ENCODE peak calls at places on chromosomes 1 and 21, in five cellular contexts. D, G, A, T and Q are unnamed samples.

GRCh38 chr21:44817506-44817880 is 369 bp downstream of the SUMO3 start:
- DNase-seq in A (peak), D (peak), G (peak), T (peak), Q (peak)

GRCh38 chr1:61116421-61116820 is 34.1 kb downstream of the NFIA start:
- DNase-seq in A (no peak), D (no peak), T (no peak), G (no peak), Q (no peak)

GRCh38 chr1:243719476-243719875 is 130.6 kb downstream of the AKT3 start:
- DNase-seq in A (no peak), T (no peak), G (no peak), D (no peak), Q (no peak)

GRCh38 chr1:198849108-198849507 is 210.3 kb downstream of the PTPRC start:
- DNase-seq in T (no peak), G (no peak), D (no peak), A (no peak), Q (no peak)

GRCh38 chr1:151777317-151777716 is 13.0 kb downstream of the TDRKH start:
- DNase-seq in D (no peak), G (no peak), A (no peak), T (no peak), Q (no peak)

GRCh38 chr1:200336111-200336845 is 73.6 kb downstream of the ZNF281 start:
- DNase-seq in G (no peak), T (no peak), A (no peak), D (no peak), Q (no peak)

GRCh38 chr21:41859297-41859980 is 19.7 kb downstream of the PRDM15 start:
- DNase-seq in T (no peak), G (no peak), D (no peak), A (no peak), Q (no peak)

GRCh38 chr1:14924012-14924452 is 229.5 kb upstream of the TMEM51 start:
- DNase-seq in A (peak), D (peak), T (peak), G (no peak), Q (no peak)

GRCh38 chr1:118291686-118292085 is 106.7 kb upstream of the SPAG17 start:
- DNase-seq in G (no peak), D (no peak), T (no peak), A (no peak), Q (no peak)

GRCh38 chr1:245261786-245262185 is 107.0 kb downstream of the KIF26B start:
- DNase-seq in D (no peak), A (no peak), G (no peak), T (no peak), Q (no peak)

GRCh38 chr1:39788758-39789570 is at the start of gene BMP8B:
- DNase-seq in T (peak), A (peak), D (peak), G (peak), Q (peak)

GRCh38 chr1:168202941-168203654 is 22.7 kb upstream of the SFT2D2 start:
- DNase-seq in A (no peak), G (no peak), D (no peak), T (no peak), Q (no peak)

GRCh38 chr1:32020338-32020737 is 6.7 kb downstream of the KHDRBS1 start:
- DNase-seq in A (no peak), T (no peak), G (no peak), D (no peak), Q (no peak)

GRCh38 chr1:194289569-194290266 is 1103.3 kb upstream of the B3GALT2 start:
- DNase-seq in D (no peak), A (peak), G (peak), T (no peak), Q (no peak)

GRCh38 chr1:180101411-180101810 is 53.3 kb upstream of the QSOX1 start:
- DNase-seq in T (no peak), D (no peak), G (no peak), A (no peak), Q (no peak)

GRCh38 chr1:114554577-114554976 is 26.8 kb downstream of the BCAS2 start:
- DNase-seq in D (no peak), G (no peak), T (no peak), A (no peak), Q (no peak)

GRCh38 chr1:159817276-159818041 is 9.2 kb upstream of the SLAMF8 start:
- DNase-seq in A (no peak), G (no peak), D (no peak), T (peak), Q (peak)